ENCODE peak calls at places on chromosomes 13 and 19, in five cellular contexts. W is astrocyte, Z is astrocyte of the spinal cord, M is uterus, R is lung. P is an unnamed sample.
A peak's percentile ranks its signal among the peaks of the same experiment; 100 is the strongest.

GRCh38 chr19:52734340-52734892 is 428 bp downstream of the ZNF611 start:
- DNase-seq in W (no peak), Z (peak; percentile 6), M (peak; percentile 21), R (no peak), P (no peak)

GRCh38 chr13:54029226-54029625 is 1000.6 kb downstream of the OLFM4 start:
- DNase-seq in W (peak; percentile 66), Z (peak; percentile 89), M (no peak), R (no peak), P (no peak)

GRCh38 chr19:40466219-40467006 is at the start of gene SPTBN4:
- DNase-seq in W (no peak), Z (no peak), M (peak; percentile 48), R (peak; percentile 36), P (no peak)

GRCh38 chr19:843180-843835 is 2.5 kb downstream of the PRTN3 start:
- DNase-seq in W (no peak), Z (no peak), M (no peak), R (no peak), P (no peak)

GRCh38 chr19:17755977-17756670 is 4.8 kb downstream of the FCHO1 start:
- DNase-seq in W (peak; percentile 56), Z (peak; percentile 39), M (no peak), R (no peak), P (no peak)

GRCh38 chr13:73107459-73107858 is 48.7 kb downstream of the KLF5 start:
- DNase-seq in W (no peak), Z (no peak), M (no peak), R (no peak), P (no peak)

GRCh38 chr19:8485561-8486371 is 16.7 kb downstream of the PRAM1 start:
- DNase-seq in W (no peak), Z (no peak), M (no peak), R (no peak), P (no peak)

GRCh38 chr13:33087091-33087490 is 70.9 kb downstream of the KL start:
- DNase-seq in W (peak; percentile 58), Z (peak; percentile 23), M (no peak), R (no peak), P (no peak)

GRCh38 chr19:49282184-49282583 is 42.8 kb downstream of the SLC6A16 start:
- DNase-seq in W (no peak), Z (no peak), M (no peak), R (no peak), P (no peak)

GRCh38 chr19:55440411-55441105 is 2.5 kb downstream of the SHISA7 start:
- DNase-seq in W (no peak), Z (no peak), M (no peak), R (no peak), P (no peak)

P was measured in NCI-H2081 treated with DMSO at 0.1 percent for 48 hours.